ENCODE peak calls at places on chromosomes 1 and 21, in five cellular contexts. One of them, this sample, is unnamed.

GRCh38 chr1:224486801-224487583 is 52.4 kb upstream of the WDR26 start:
- DNase-seq in AG04450: no peak
- DNase-seq in NCI-H1092: no peak
- DNase-seq in ELF-1: no peak
- DNase-seq in LoVo: no peak
- DNase-seq in this sample: no peak

GRCh38 chr1:155050560-155051341 is at the start of gene ADAM15:
- DNase-seq in AG04450: no peak
- DNase-seq in NCI-H1092: peak
- DNase-seq in ELF-1: peak
- DNase-seq in LoVo: peak
- DNase-seq in this sample: peak

GRCh38 chr21:31173881-31174555 is 135.7 kb upstream of the KRTAP19-8 start:
- DNase-seq in AG04450: no peak
- DNase-seq in NCI-H1092: no peak
- DNase-seq in ELF-1: peak
- DNase-seq in LoVo: no peak
- DNase-seq in this sample: no peak

GRCh38 chr1:110336300-110337039 is 2.7 kb upstream of the RBM15 start:
- DNase-seq in AG04450: no peak
- DNase-seq in NCI-H1092: no peak
- DNase-seq in ELF-1: peak
- DNase-seq in LoVo: peak
- DNase-seq in this sample: no peak

GRCh38 chr1:198794498-198794897 is 155.7 kb downstream of the PTPRC start:
- DNase-seq in AG04450: peak
- DNase-seq in NCI-H1092: no peak
- DNase-seq in ELF-1: no peak
- DNase-seq in LoVo: no peak
- DNase-seq in this sample: no peak

GRCh38 chr1:9809122-9809521 is 14.6 kb downstream of the CLSTN1 start:
- DNase-seq in AG04450: no peak
- DNase-seq in NCI-H1092: no peak
- DNase-seq in ELF-1: peak
- DNase-seq in LoVo: no peak
- DNase-seq in this sample: no peak

GRCh38 chr21:39088831-39089380 is 94.3 kb downstream of the PSMG1 start:
- DNase-seq in AG04450: no peak
- DNase-seq in NCI-H1092: no peak
- DNase-seq in ELF-1: no peak
- DNase-seq in LoVo: no peak
- DNase-seq in this sample: no peak

GRCh38 chr1:7657287-7658126 is 113.6 kb upstream of the VAMP3 start:
- DNase-seq in AG04450: no peak
- DNase-seq in NCI-H1092: no peak
- DNase-seq in ELF-1: no peak
- DNase-seq in LoVo: no peak
- DNase-seq in this sample: no peak

GRCh38 chr1:38835230-38835827 is 24.2 kb downstream of the RRAGC start:
- DNase-seq in AG04450: peak
- DNase-seq in NCI-H1092: peak
- DNase-seq in ELF-1: peak
- DNase-seq in LoVo: peak
- DNase-seq in this sample: peak

GRCh38 chr1:6958407-6958806 is 173.2 kb downstream of the CAMTA1 start:
- DNase-seq in AG04450: no peak
- DNase-seq in NCI-H1092: no peak
- DNase-seq in ELF-1: no peak
- DNase-seq in LoVo: no peak
- DNase-seq in this sample: no peak

GRCh38 chr1:235207202-235207565 is 46.1 kb upstream of the RBM34 start:
- DNase-seq in AG04450: no peak
- DNase-seq in NCI-H1092: no peak
- DNase-seq in ELF-1: no peak
- DNase-seq in LoVo: no peak
- DNase-seq in this sample: no peak

GRCh38 chr1:173255214-173255813 is 48.2 kb upstream of the TNFSF4 start:
- DNase-seq in AG04450: peak
- DNase-seq in NCI-H1092: no peak
- DNase-seq in ELF-1: no peak
- DNase-seq in LoVo: peak
- DNase-seq in this sample: no peak

GRCh38 chr1:207097871-207098324 is 6.1 kb upstream of the C4BPA start:
- DNase-seq in AG04450: no peak
- DNase-seq in NCI-H1092: no peak
- DNase-seq in ELF-1: no peak
- DNase-seq in LoVo: peak
- DNase-seq in this sample: no peak

This sample was measured in COR-L47.